ENCODE peak calls at places on chromosomes 11 and 22, in four cellular contexts. O, X, P and U are unnamed samples.

GRCh38 chr11:117385906-117386305 is 58.3 kb downstream of the CEP164 start:
- DNase-seq in O (no peak), X (no peak), P (no peak), U (no peak)

GRCh38 chr11:27495710-27496300 is 10.8 kb downstream of the LIN7C start:
- DNase-seq in O (no peak), X (no peak), P (no peak), U (no peak)

GRCh38 chr11:77410076-77410827 is 63.6 kb downstream of the PAK1 start:
- DNase-seq in O (no peak), X (no peak), P (no peak), U (no peak)

GRCh38 chr11:102603576-102603975 is 21.6 kb downstream of the MMP20 start:
- DNase-seq in O (no peak), X (no peak), P (no peak), U (no peak)

GRCh38 chr22:44901301-44901700 is 108.5 kb downstream of the PHF21B start:
- DNase-seq in O (no peak), X (no peak), P (no peak), U (no peak)

GRCh38 chr11:68904458-68904847 is 762 bp downstream of the IGHMBP2 start:
- DNase-seq in O (peak), X (no peak), P (no peak), U (peak)

GRCh38 chr22:43520632-43521039 is 108.8 kb downstream of the MPPED1 start:
- DNase-seq in O (no peak), X (no peak), P (no peak), U (no peak)

GRCh38 chr11:116262370-116262769 is 510.4 kb downstream of the BUD13 start:
- DNase-seq in O (no peak), X (no peak), P (no peak), U (no peak)

GRCh38 chr11:15657264-15657663 is 542.5 kb downstream of the INSC start:
- DNase-seq in O (no peak), X (no peak), P (no peak), U (no peak)